ENCODE peak calls at places on chromosomes 13 and 19, in nine cellular contexts. C, T, U, K, Q, H, R, D and M are unnamed samples.

GRCh38 chr13:20391597-20392452 is 133.8 kb downstream of the CRYL1 start:
- DNase-seq in H (no peak), Q (no peak), C (no peak), U (no peak), D (no peak), K (peak), R (no peak), T (peak), M (no peak)

GRCh38 chr19:31553112-31553843 is 204.0 kb upstream of the TSHZ3 start:
- DNase-seq in K (no peak), T (no peak), D (no peak), U (no peak), Q (no peak), H (no peak), C (no peak), R (no peak), M (no peak)

GRCh38 chr19:32880607-32881006 is 11.0 kb upstream of the SLC7A9 start:
- DNase-seq in D (no peak), K (no peak), H (no peak), C (no peak), Q (no peak), R (no peak), T (no peak), U (no peak), M (no peak)

GRCh38 chr13:44075113-44075512 is 195.4 kb downstream of the LACC1 start:
- DNase-seq in D (no peak), Q (no peak), H (no peak), R (no peak), C (no peak), K (no peak), T (no peak), U (no peak), M (no peak)

GRCh38 chr13:40153516-40153915 is 498.1 kb downstream of the COG6 start:
- DNase-seq in R (no peak), D (no peak), Q (no peak), T (no peak), U (no peak), K (no peak), C (no peak), H (no peak), M (no peak)

GRCh38 chr13:39527301-39527700 is 75.7 kb downstream of the LHFPL6 start:
- DNase-seq in K (no peak), U (no peak), C (no peak), H (no peak), D (no peak), T (no peak), Q (no peak), R (no peak), M (no peak)

GRCh38 chr13:99969368-99969933 is 2.1 kb downstream of the ZIC5 start:
- DNase-seq in D (no peak), T (no peak), R (no peak), U (no peak), K (no peak), H (no peak), C (no peak), Q (no peak), M (no peak)

GRCh38 chr19:16217671-16218464 is 20.2 kb downstream of the AP1M1 start:
- DNase-seq in Q (no peak), H (no peak), K (no peak), T (no peak), U (no peak), C (no peak), R (no peak), D (no peak), M (no peak)

GRCh38 chr13:46630419-46631183 is 77.6 kb downstream of the LRCH1 start:
- DNase-seq in Q (no peak), C (no peak), H (no peak), D (no peak), T (no peak), R (no peak), U (no peak), K (no peak), M (no peak)

GRCh38 chr19:13817018-13817614 is 21.9 kb downstream of the ZSWIM4 start:
- DNase-seq in K (peak), R (no peak), T (no peak), H (no peak), Q (peak), D (no peak), C (no peak), U (no peak), M (peak)

GRCh38 chr19:19500975-19501644 is 14.2 kb downstream of the TSSK6 start:
- DNase-seq in D (no peak), H (no peak), C (no peak), U (no peak), T (no peak), R (no peak), K (peak), Q (no peak), M (no peak)

GRCh38 chr13:43986395-43986794 is 106.7 kb downstream of the LACC1 start:
- DNase-seq in C (no peak), U (no peak), Q (no peak), R (no peak), D (no peak), T (no peak), K (no peak), H (no peak), M (no peak)

GRCh38 chr13:51125495-51126226 is 14.6 kb upstream of the C13orf42 start:
- DNase-seq in T (peak), C (peak), Q (peak), U (no peak), H (peak), R (peak), K (peak), D (peak), M (peak)

GRCh38 chr19:51098366-51099069 is 9.7 kb downstream of the CTU1 start:
- DNase-seq in K (peak), C (no peak), T (no peak), U (no peak), Q (no peak), H (no peak), R (no peak), D (no peak), M (no peak)

GRCh38 chr13:40974460-40975407 is 44.4 kb downstream of the ELF1 start:
- DNase-seq in H (no peak), C (no peak), D (peak), T (no peak), Q (peak), U (no peak), K (peak), R (peak), M (no peak)

GRCh38 chr19:17447704-17448189 is 721 bp downstream of the TMEM221 start:
- DNase-seq in H (no peak), D (no peak), R (no peak), T (no peak), U (no peak), Q (no peak), K (no peak), C (no peak), M (no peak)

GRCh38 chr19:41705393-41706174 is 2.8 kb upstream of the CEACAM5 start:
- DNase-seq in R (peak), D (no peak), U (peak), K (peak), T (peak), H (no peak), Q (no peak), C (no peak), M (no peak)

GRCh38 chr19:34217952-34218817 is 36.2 kb upstream of the GARRE1 start:
- DNase-seq in U (peak), K (no peak), T (peak), Q (no peak), H (peak), R (peak), C (no peak), D (peak), M (peak)

GRCh38 chr13:26037302-26037701 is 14.5 kb downstream of the SHISA2 start:
- DNase-seq in R (peak), K (peak), C (peak), Q (no peak), H (no peak), D (no peak), T (no peak), U (no peak), M (no peak)

GRCh38 chr19:57648336-57649003 is 15.5 kb downstream of the ZNF211 start:
- DNase-seq in Q (no peak), K (no peak), D (no peak), T (no peak), C (no peak), H (no peak), R (no peak), U (no peak), M (no peak)

GRCh38 chr13:33937373-33938087 is 119.6 kb downstream of the RFC3 start:
- DNase-seq in Q (no peak), T (no peak), D (no peak), H (no peak), C (no peak), K (peak), U (no peak), R (no peak), M (no peak)

GRCh38 chr19:53549354-53549753 is 11.4 kb downstream of the ZNF331 start:
- DNase-seq in H (no peak), T (no peak), K (peak), Q (no peak), R (peak), D (peak), C (no peak), U (no peak), M (no peak)

GRCh38 chr19:2625434-2625833 is 77.1 kb downstream of the GNG7 start:
- DNase-seq in T (no peak), U (no peak), H (no peak), C (no peak), Q (no peak), R (no peak), K (no peak), D (no peak), M (no peak)

GRCh38 chr19:21202865-21203494 is 61.1 kb downstream of the ZNF431 start:
- DNase-seq in D (peak), C (peak), Q (peak), K (peak), T (peak), U (no peak), R (peak), H (no peak), M (no peak)

GRCh38 chr19:41882568-41883462 is at the start of gene ARHGEF1:
- DNase-seq in U (no peak), R (peak), K (peak), C (no peak), T (peak), D (peak), H (no peak), Q (peak), M (peak)

GRCh38 chr13:97627566-97627965 is 193.6 kb downstream of the RAP2A start:
- DNase-seq in U (no peak), K (peak), C (no peak), T (peak), H (peak), R (peak), Q (no peak), D (peak), M (no peak)

GRCh38 chr13:30026093-30026492 is 175.7 kb upstream of the UBL3 start:
- DNase-seq in C (no peak), K (no peak), U (no peak), Q (no peak), H (peak), T (no peak), D (peak), R (no peak), M (no peak)

GRCh38 chr13:49082653-49083536 is 107.2 kb downstream of the FNDC3A start:
- DNase-seq in R (peak), U (no peak), Q (no peak), D (peak), K (no peak), H (peak), C (no peak), T (peak), M (peak)

GRCh38 chr19:1361601-1362384 is 21.9 kb upstream of the NDUFS7 start:
- DNase-seq in T (no peak), D (peak), R (peak), K (no peak), H (no peak), Q (no peak), U (no peak), C (no peak), M (no peak)

GRCh38 chr13:111281751-111282311 is 38.6 kb upstream of the TEX29 start:
- DNase-seq in Q (no peak), K (no peak), T (no peak), D (peak), C (no peak), H (peak), R (no peak), U (no peak), M (no peak)

GRCh38 chr19:1936916-1937610 is 3.9 kb upstream of the CSNK1G2 start:
- DNase-seq in C (no peak), T (no peak), R (no peak), Q (no peak), H (no peak), K (no peak), D (no peak), U (no peak), M (no peak)

GRCh38 chr13:19123502-19123901 is 58.1 kb downstream of the TUBA3C start:
- DNase-seq in H (no peak), Q (no peak), D (no peak), R (no peak), K (no peak), C (no peak), U (no peak), T (no peak), M (no peak)

GRCh38 chr19:58519087-58519354 is 589 bp downstream of the ZBTB45 start:
- DNase-seq in T (peak), C (peak), U (peak), D (peak), Q (peak), K (peak), H (no peak), R (peak), M (no peak)

DNA sequence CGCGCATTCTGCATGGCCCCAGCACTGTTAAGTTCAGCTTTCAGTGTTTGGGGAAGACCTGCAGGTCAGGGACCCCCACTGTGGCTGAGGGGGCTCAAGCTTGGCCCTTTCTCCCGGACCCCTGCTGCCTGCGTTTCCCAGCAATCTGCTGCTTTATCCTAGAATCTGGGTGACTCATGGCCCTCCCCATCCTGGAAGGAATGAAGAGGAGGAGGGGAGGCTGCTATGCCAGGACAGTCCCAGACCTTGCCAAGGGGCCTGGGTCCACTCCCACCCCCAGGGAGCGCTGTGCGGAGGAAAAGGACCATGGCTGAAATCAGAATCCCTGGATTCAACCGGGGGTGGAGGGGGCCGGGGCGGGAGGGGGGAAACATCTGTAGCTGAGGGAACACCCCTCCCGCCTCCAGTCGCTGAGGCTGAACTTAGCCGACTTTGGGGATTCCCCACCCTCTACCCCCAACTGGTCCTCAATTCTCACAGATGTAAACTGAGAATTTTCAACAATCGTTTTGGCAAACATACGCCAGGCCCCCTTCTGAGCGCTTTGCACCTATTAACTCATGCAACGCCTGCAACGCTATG is 20.6 kb downstream of the ZNF114 start:
- DNase-seq in D (peak), C (peak), U (no peak), K (peak), Q (no peak), H (no peak), T (peak), R (peak), M (no peak)
- TF ChIP-seq CTCF in D (peak), C (no peak), U (no peak), K (peak), Q (no peak), H (peak), T (no peak), R (no peak), M (no peak)

DNA sequence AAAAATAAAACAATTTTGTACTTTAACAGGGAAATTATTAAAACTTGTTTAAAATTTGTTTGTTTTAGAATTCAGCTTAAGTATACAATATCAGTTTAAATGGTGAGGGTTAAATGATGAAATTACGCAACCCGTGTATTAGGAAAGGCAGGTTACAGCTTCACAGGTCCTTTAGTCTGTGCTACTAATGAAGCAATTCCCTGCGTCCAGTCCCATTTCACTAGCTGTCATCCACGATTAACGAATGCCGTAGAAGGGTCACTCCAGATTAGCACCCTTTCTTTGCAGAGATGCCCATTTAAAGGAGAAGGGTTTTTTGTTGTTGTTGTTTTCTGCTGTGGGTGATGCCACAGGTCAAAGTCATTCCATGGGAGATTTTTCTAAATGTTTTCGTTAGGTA is 457.6 kb upstream of the SLC10A2 start:
- DNase-seq in R (no peak), D (no peak), T (no peak), U (no peak), K (no peak), H (no peak), Q (no peak), C (no peak), M (no peak)
- TF ChIP-seq CTCF in R (no peak), D (no peak), T (no peak), U (no peak), K (no peak), H (no peak), Q (no peak), C (no peak), M (no peak)

GRCh38 chr13:76885203-76886004 is 801 bp downstream of the KCTD12 start:
- DNase-seq in C (peak), K (peak), T (peak), Q (peak), U (peak), R (peak), H (no peak), D (peak), M (peak)

GRCh38 chr13:76884571-76885202 is 1.5 kb downstream of the KCTD12 start:
- DNase-seq in H (no peak), C (no peak), K (no peak), R (peak), T (peak), D (peak), U (no peak), Q (no peak), M (no peak)

GRCh38 chr13:76886005-76886291 is 257 bp downstream of the KCTD12 start:
- DNase-seq in U (no peak), Q (no peak), K (no peak), H (no peak), C (no peak), R (no peak), T (no peak), D (no peak), M (no peak)

GRCh38 chr13:76882431-76882830 is 3.8 kb downstream of the KCTD12 start:
- DNase-seq in H (no peak), Q (peak), D (peak), T (no peak), R (peak), K (no peak), U (no peak), C (no peak), M (peak)

GRCh38 chr13:76884167-76884566 is 2.0 kb downstream of the KCTD12 start:
- DNase-seq in U (no peak), K (peak), R (peak), Q (peak), C (no peak), D (peak), T (no peak), H (no peak), M (peak)
- TF ChIP-seq CTCF in U (no peak), K (peak), R (peak), Q (peak), C (peak), D (peak), T (peak), H (peak), M (peak)

GRCh38 chr13:22461854-22462565 is 718.8 kb upstream of the SGCG start:
- DNase-seq in C (no peak), T (no peak), Q (peak), K (no peak), U (no peak), R (no peak), D (no peak), H (no peak), M (no peak)
- TF ChIP-seq CTCF in C (no peak), T (no peak), Q (no peak), K (no peak), U (no peak), R (no peak), D (no peak), H (no peak), M (no peak)

GRCh38 chr13:113351514-113352026 is 12.4 kb downstream of the GRTP1 start:
- DNase-seq in R (no peak), U (no peak), T (no peak), H (no peak), D (no peak), K (no peak), Q (no peak), C (no peak), M (no peak)

GRCh38 chr13:113350938-113351335 is 13.0 kb downstream of the GRTP1 start:
- DNase-seq in T (no peak), H (no peak), D (no peak), K (no peak), U (no peak), Q (no peak), C (no peak), R (no peak), M (no peak)

GRCh38 chr13:113349050-113349449 is 14.9 kb downstream of the GRTP1 start:
- DNase-seq in C (no peak), Q (no peak), D (no peak), U (no peak), R (no peak), T (no peak), H (no peak), K (no peak), M (no peak)

GRCh38 chr13:113349491-113349890 is 14.4 kb downstream of the GRTP1 start:
- DNase-seq in T (no peak), C (no peak), U (no peak), Q (no peak), D (no peak), R (no peak), K (no peak), H (no peak), M (no peak)

DNA sequence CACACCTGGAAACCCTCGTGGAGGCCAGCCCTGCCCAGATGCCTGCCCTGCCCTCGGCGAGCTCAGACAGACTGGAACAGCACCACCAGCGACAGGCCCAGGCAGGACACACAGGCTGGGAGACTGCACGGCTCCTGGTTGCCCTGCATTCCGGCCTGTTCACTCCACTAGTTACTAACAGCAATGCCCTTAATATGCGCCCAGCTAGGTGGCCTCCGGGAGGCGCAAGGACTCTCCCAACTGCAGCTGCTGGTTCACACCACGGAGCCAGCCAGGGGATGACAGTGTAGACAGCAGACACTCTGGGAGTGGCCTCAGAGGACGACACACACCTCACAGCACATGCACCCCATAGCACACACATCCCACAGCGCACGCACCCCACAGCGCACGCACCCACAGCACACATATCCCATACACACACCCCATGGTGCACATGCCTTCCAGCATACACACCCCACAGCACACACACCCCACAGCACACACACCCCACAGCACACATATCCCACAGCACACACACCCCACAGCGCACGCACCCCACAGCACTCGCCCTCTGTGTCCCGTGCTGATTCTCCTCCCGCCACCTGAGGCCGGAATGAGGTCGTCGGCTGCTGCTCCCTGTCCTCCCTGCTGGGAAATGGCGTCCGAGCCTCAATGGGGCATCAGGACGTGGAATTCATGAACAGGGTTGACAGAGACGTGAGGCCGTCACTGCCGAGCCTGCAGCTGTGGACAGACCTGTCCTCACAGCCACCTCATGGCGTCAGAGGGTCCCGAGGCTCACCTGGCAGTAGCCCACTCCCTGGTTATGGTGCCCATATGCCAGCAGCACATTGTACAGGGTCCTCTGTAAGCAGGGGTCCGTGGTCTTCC is 13.6 kb downstream of the GRTP1 start:
- DNase-seq in D (no peak), U (no peak), C (no peak), K (no peak), Q (no peak), R (no peak), H (no peak), T (no peak), M (no peak)
- TF ChIP-seq CTCF in D (no peak), U (no peak), C (no peak), K (peak), Q (no peak), R (no peak), H (no peak), T (no peak), M (no peak)

GRCh38 chr13:31434613-31435012 is 234.8 kb downstream of the B3GLCT start:
- DNase-seq in H (no peak), D (no peak), K (no peak), Q (no peak), C (no peak), U (no peak), T (no peak), R (no peak), M (no peak)
- TF ChIP-seq CTCF in H (no peak), D (no peak), K (no peak), Q (no peak), C (no peak), U (no peak), T (no peak), R (no peak), M (no peak)

GRCh38 chr19:10431254-10431942 is 11.1 kb downstream of the PDE4A start:
- DNase-seq in Q (no peak), H (no peak), C (no peak), U (no peak), T (no peak), D (peak), R (no peak), K (peak), M (peak)
- TF ChIP-seq CTCF in Q (no peak), H (peak), C (no peak), U (no peak), T (no peak), D (no peak), R (no peak), K (no peak), M (no peak)